ENCODE peak calls at places on chromosomes 5 and 9, in five cellular contexts. E is thyroid gland, O is head of caudate nucleus, X is HFFc6, L is cardiac fibroblast. C is an unnamed sample.

GRCh38 chr5:17180957-17181723 is 36.3 kb upstream of the BASP1 start:
- DNase-seq in O (no peak), X (peak; percentile 100), E (no peak), L (peak; percentile 94), C (no peak)

GRCh38 chr5:1055896-1056610 is 47.5 kb downstream of the NKD2 start:
- DNase-seq in L (no peak), X (no peak), O (no peak), E (no peak), C (no peak)

GRCh38 chr9:119544492-119544891 is 175.3 kb upstream of the BRINP1 start:
- DNase-seq in E (no peak), O (no peak), L (no peak), X (no peak), C (no peak)

GRCh38 chr5:93723005-93723404 is 18.4 kb downstream of the POU5F2 start:
- DNase-seq in O (no peak), X (peak; percentile 33), E (no peak), L (peak; percentile 11), C (peak; percentile 16)

GRCh38 chr5:170055606-170056005 is 50.1 kb upstream of the FOXI1 start:
- DNase-seq in X (no peak), O (no peak), E (no peak), L (no peak), C (no peak)

GRCh38 chr5:10663531-10664183 is 97.4 kb downstream of the DAP start:
- DNase-seq in E (peak; percentile 23), X (no peak), O (no peak), L (peak; percentile 54), C (no peak)

GRCh38 chr5:143316337-143316736 is 87.1 kb downstream of the NR3C1 start:
- DNase-seq in E (no peak), L (no peak), O (no peak), X (no peak), C (no peak)

GRCh38 chr5:76462097-76462702 is 59.1 kb downstream of the IQGAP2 start:
- DNase-seq in E (no peak), X (no peak), O (no peak), L (no peak), C (no peak)

GRCh38 chr5:140349244-140349643 is 2.8 kb upstream of the HBEGF start:
- DNase-seq in O (no peak), E (no peak), L (no peak), X (peak; percentile 38), C (peak; percentile 49)

GRCh38 chr5:34848230-34848629 is 9.3 kb downstream of the TTC23L start:
- DNase-seq in X (no peak), L (no peak), O (no peak), E (no peak), C (no peak)

GRCh38 chr5:14757853-14758252 is 93.3 kb downstream of the OTULIN start:
- DNase-seq in O (no peak), X (no peak), L (no peak), E (no peak), C (no peak)

GRCh38 chr9:135907006-135907434 is 326 bp downstream of the CAMSAP1 start:
- DNase-seq in O (no peak), E (no peak), X (no peak), L (peak; percentile 41), C (no peak)

GRCh38 chr5:180423598-180423997 is 70.5 kb upstream of the GFPT2 start:
- DNase-seq in O (no peak), E (no peak), L (no peak), X (no peak), C (no peak)

GRCh38 chr9:92613268-92614122 is 56.4 kb downstream of the IPPK start:
- DNase-seq in E (no peak), O (no peak), L (no peak), X (no peak), C (no peak)

GRCh38 chr9:2677927-2678889 is 39.1 kb upstream of the KCNV2 start:
- DNase-seq in E (no peak), X (no peak), L (no peak), O (no peak), C (no peak)

GRCh38 chr9:129273941-129274709 is 96.1 kb upstream of the IER5L start:
- DNase-seq in X (no peak), E (no peak), O (peak; percentile 8), L (no peak), C (no peak)

GRCh38 chr9:130172858-130173461 is 756 bp downstream of the NCS1 start:
- DNase-seq in E (peak; percentile 53), X (peak; percentile 8), O (peak; percentile 68), L (no peak), C (no peak)

GRCh38 chr9:93218671-93219420 is 34.9 kb downstream of the WNK2 start:
- DNase-seq in X (no peak), L (no peak), O (no peak), E (no peak), C (no peak)

GRCh38 chr9:16191691-16192402 is 639.0 kb downstream of the CCDC171 start:
- DNase-seq in O (peak; percentile 57), E (peak; percentile 79), L (peak; percentile 94), X (peak; percentile 82), C (peak; percentile 79)

GRCh38 chr9:134704499-134704898 is 62.9 kb downstream of the COL5A1 start:
- DNase-seq in L (no peak), X (no peak), O (no peak), E (no peak), C (no peak)

GRCh38 chr5:172674155-172674554 is 33.1 kb downstream of the NEURL1B start:
- DNase-seq in O (no peak), E (no peak), X (no peak), L (no peak), C (no peak)

GRCh38 chr9:14480561-14480960 is 166.6 kb upstream of the NFIB start:
- DNase-seq in X (no peak), O (no peak), L (no peak), E (no peak), C (no peak)

GRCh38 chr5:172860520-172861443 is 26.7 kb downstream of the ERGIC1 start:
- DNase-seq in X (no peak), E (peak; percentile 80), L (peak; percentile 91), O (peak; percentile 70), C (peak; percentile 83)

C was measured in mucosa of gallbladder.